ENCODE peak calls at places on chromosomes 11 and 22, in six cellular contexts. E is iris pigment epithelial cell, O is GM12865, Y is NCI-H1417 treated with DMSO at 0.1 percent for 48 hours, M is KBM-7, T is AG04450. J is an unnamed sample.

GRCh38 chr11:71212871-71213559 is 39.4 kb downstream of the SHANK2 start:
- DNase-seq in E (no peak), O (no peak), Y (no peak), M (no peak), T (no peak), J (no peak)

GRCh38 chr11:62410972-62411371 is 7.9 kb upstream of the SCGB1A1 start:
- DNase-seq in E (no peak), O (no peak), Y (no peak), M (no peak), T (no peak), J (no peak)

GRCh38 chr11:73388241-73389133 is 12.3 kb downstream of the RELT start:
- DNase-seq in E (peak), O (no peak), Y (no peak), M (peak), T (no peak), J (no peak)

GRCh38 chr11:13963169-13963948 is 836 bp downstream of the SPON1 start:
- DNase-seq in E (no peak), O (no peak), Y (no peak), M (no peak), T (no peak), J (no peak)

GRCh38 chr11:114354076-114354475 is 46.2 kb downstream of the C11orf71 start:
- DNase-seq in E (peak), O (no peak), Y (no peak), M (no peak), T (peak), J (no peak)

GRCh38 chr22:36026741-36027140 is 1.9 kb downstream of the RBFOX2 start:
- DNase-seq in E (peak), O (no peak), Y (no peak), M (no peak), T (no peak), J (no peak)

GRCh38 chr22:41563051-41563711 is 2.4 kb downstream of the CSDC2 start:
- DNase-seq in E (peak), O (no peak), Y (no peak), M (no peak), T (no peak), J (no peak)

GRCh38 chr11:68043349-68044144 is 4.7 kb downstream of the TCIRG1 start:
- DNase-seq in E (peak), O (no peak), Y (no peak), M (no peak), T (no peak), J (no peak)

GRCh38 chr11:67351275-67352005 is 1.9 kb downstream of the POLD4 start:
- DNase-seq in E (peak), O (peak), Y (no peak), M (peak), T (peak), J (peak)

GRCh38 chr11:12680246-12680939 is 6.2 kb downstream of the TEAD1 start:
- DNase-seq in E (peak), O (peak), Y (peak), M (no peak), T (peak), J (peak)

GRCh38 chr22:45483319-45483718 is 19.4 kb upstream of the FBLN1 start:
- DNase-seq in E (no peak), O (no peak), Y (no peak), M (no peak), T (no peak), J (no peak)

GRCh38 chr11:78351193-78351592 is 66.4 kb downstream of the GAB2 start:
- DNase-seq in E (no peak), O (no peak), Y (no peak), M (no peak), T (no peak), J (no peak)

GRCh38 chr11:101955701-101956100 is 39.4 kb upstream of the ANGPTL5 start:
- DNase-seq in E (no peak), O (no peak), Y (no peak), M (no peak), T (no peak), J (no peak)

J was measured in MM.1S.